ENCODE peak calls at places on chromosomes 6 and 20, in nine cellular contexts. One of them, this sample, is unnamed.

GRCh38 chr20:22630698-22631097 is 46.3 kb upstream of the FOXA2 start:
- DNase-seq in uterus: no peak
- DNase-seq in psoas muscle: no peak
- DNase-seq in AG09309: no peak
- DNase-seq in choroid plexus epithelial cell: no peak
- DNase-seq in mucosa of descending colon: no peak
- DNase-seq in endodermal cell: peak
- DNase-seq in dorsolateral prefrontal cortex: no peak
- DNase-seq in GM12865: no peak
- DNase-seq in this sample: no peak

GRCh38 chr20:33408716-33409654 is 7.7 kb upstream of the CDK5RAP1 start:
- DNase-seq in dorsolateral prefrontal cortex: peak
- DNase-seq in mucosa of descending colon: no peak
- DNase-seq in GM12865: peak
- DNase-seq in uterus: no peak
- DNase-seq in psoas muscle: no peak
- DNase-seq in choroid plexus epithelial cell: no peak
- DNase-seq in endodermal cell: no peak
- DNase-seq in AG09309: no peak
- DNase-seq in this sample: no peak

GRCh38 chr6:166512567-166512966 is 73.9 kb downstream of the RAMACL start:
- DNase-seq in GM12865: peak
- DNase-seq in choroid plexus epithelial cell: no peak
- DNase-seq in AG09309: no peak
- DNase-seq in uterus: no peak
- DNase-seq in dorsolateral prefrontal cortex: no peak
- DNase-seq in mucosa of descending colon: peak
- DNase-seq in endodermal cell: no peak
- DNase-seq in psoas muscle: no peak
- DNase-seq in this sample: no peak

GRCh38 chr20:10565191-10565921 is 108.4 kb downstream of the JAG1 start:
- DNase-seq in dorsolateral prefrontal cortex: no peak
- DNase-seq in choroid plexus epithelial cell: peak
- DNase-seq in mucosa of descending colon: no peak
- DNase-seq in psoas muscle: peak
- DNase-seq in endodermal cell: no peak
- DNase-seq in AG09309: peak
- DNase-seq in GM12865: no peak
- DNase-seq in uterus: peak
- DNase-seq in this sample: peak

GRCh38 chr6:17865798-17866725 is 121.4 kb downstream of the KIF13A start:
- DNase-seq in uterus: peak
- DNase-seq in GM12865: no peak
- DNase-seq in psoas muscle: peak
- DNase-seq in dorsolateral prefrontal cortex: peak
- DNase-seq in AG09309: peak
- DNase-seq in endodermal cell: no peak
- DNase-seq in mucosa of descending colon: peak
- DNase-seq in choroid plexus epithelial cell: peak
- DNase-seq in this sample: peak

GRCh38 chr6:113600556-113601339 is 256.4 kb upstream of the MARCKS start:
- DNase-seq in GM12865: peak
- DNase-seq in uterus: no peak
- DNase-seq in endodermal cell: no peak
- DNase-seq in mucosa of descending colon: no peak
- DNase-seq in dorsolateral prefrontal cortex: no peak
- DNase-seq in AG09309: no peak
- DNase-seq in choroid plexus epithelial cell: no peak
- DNase-seq in psoas muscle: no peak
- DNase-seq in this sample: no peak

GRCh38 chr6:20952605-20953004 is 418.3 kb downstream of the CDKAL1 start:
- DNase-seq in dorsolateral prefrontal cortex: no peak
- DNase-seq in choroid plexus epithelial cell: peak
- DNase-seq in uterus: no peak
- DNase-seq in mucosa of descending colon: no peak
- DNase-seq in endodermal cell: no peak
- DNase-seq in psoas muscle: no peak
- DNase-seq in GM12865: no peak
- DNase-seq in AG09309: peak
- DNase-seq in this sample: peak

GRCh38 chr6:140379919-140380318 is 1005.5 kb upstream of the CITED2 start:
- DNase-seq in endodermal cell: no peak
- DNase-seq in GM12865: no peak
- DNase-seq in dorsolateral prefrontal cortex: no peak
- DNase-seq in AG09309: no peak
- DNase-seq in uterus: no peak
- DNase-seq in choroid plexus epithelial cell: peak
- DNase-seq in psoas muscle: no peak
- DNase-seq in mucosa of descending colon: no peak
- DNase-seq in this sample: peak

GRCh38 chr6:17032595-17033591 is 69.0 kb upstream of the STMND1 start:
- DNase-seq in psoas muscle: peak
- DNase-seq in endodermal cell: no peak
- DNase-seq in uterus: peak
- DNase-seq in mucosa of descending colon: no peak
- DNase-seq in GM12865: no peak
- DNase-seq in AG09309: peak
- DNase-seq in dorsolateral prefrontal cortex: peak
- DNase-seq in choroid plexus epithelial cell: peak
- DNase-seq in this sample: peak

GRCh38 chr6:165055231-165055630 is 254.2 kb downstream of the C6orf118 start:
- DNase-seq in mucosa of descending colon: no peak
- DNase-seq in choroid plexus epithelial cell: no peak
- DNase-seq in psoas muscle: no peak
- DNase-seq in GM12865: peak
- DNase-seq in AG09309: no peak
- DNase-seq in uterus: no peak
- DNase-seq in dorsolateral prefrontal cortex: no peak
- DNase-seq in endodermal cell: peak
- DNase-seq in this sample: peak

GRCh38 chr20:2840967-2841531 is 504 bp downstream of the VPS16 start:
- DNase-seq in choroid plexus epithelial cell: peak
- DNase-seq in mucosa of descending colon: peak
- DNase-seq in uterus: peak
- DNase-seq in psoas muscle: peak
- DNase-seq in dorsolateral prefrontal cortex: peak
- DNase-seq in GM12865: peak
- DNase-seq in endodermal cell: peak
- DNase-seq in AG09309: no peak
- DNase-seq in this sample: peak

GRCh38 chr6:30884521-30885480 is 482 bp downstream of the DDR1 start:
- DNase-seq in AG09309: no peak
- DNase-seq in choroid plexus epithelial cell: peak
- DNase-seq in dorsolateral prefrontal cortex: no peak
- DNase-seq in uterus: peak
- DNase-seq in mucosa of descending colon: peak
- DNase-seq in psoas muscle: peak
- DNase-seq in GM12865: peak
- DNase-seq in endodermal cell: peak
- DNase-seq in this sample: peak

GRCh38 chr20:56285496-56285895 is 37.0 kb downstream of the MC3R start:
- DNase-seq in GM12865: no peak
- DNase-seq in AG09309: no peak
- DNase-seq in psoas muscle: no peak
- DNase-seq in choroid plexus epithelial cell: no peak
- DNase-seq in mucosa of descending colon: no peak
- DNase-seq in endodermal cell: no peak
- DNase-seq in dorsolateral prefrontal cortex: no peak
- DNase-seq in uterus: no peak
- DNase-seq in this sample: no peak

GRCh38 chr20:50359607-50360217 is 150.5 kb upstream of the PTPN1 start:
- DNase-seq in GM12865: no peak
- DNase-seq in endodermal cell: no peak
- DNase-seq in mucosa of descending colon: no peak
- DNase-seq in AG09309: no peak
- DNase-seq in dorsolateral prefrontal cortex: no peak
- DNase-seq in uterus: no peak
- DNase-seq in choroid plexus epithelial cell: no peak
- DNase-seq in psoas muscle: no peak
- DNase-seq in this sample: no peak

GRCh38 chr6:90295854-90296345 is 743 bp downstream of the BACH2 start:
- DNase-seq in endodermal cell: peak
- DNase-seq in dorsolateral prefrontal cortex: peak
- DNase-seq in mucosa of descending colon: peak
- DNase-seq in psoas muscle: peak
- DNase-seq in uterus: peak
- DNase-seq in GM12865: peak
- DNase-seq in choroid plexus epithelial cell: peak
- DNase-seq in AG09309: no peak
- DNase-seq in this sample: peak

GRCh38 chr6:117509021-117509420 is 26.5 kb downstream of the DCBLD1 start:
- DNase-seq in choroid plexus epithelial cell: no peak
- DNase-seq in AG09309: no peak
- DNase-seq in dorsolateral prefrontal cortex: no peak
- DNase-seq in mucosa of descending colon: no peak
- DNase-seq in endodermal cell: no peak
- DNase-seq in uterus: no peak
- DNase-seq in psoas muscle: no peak
- DNase-seq in GM12865: no peak
- DNase-seq in this sample: no peak

GRCh38 chr6:8073758-8074157 is 9.6 kb upstream of the BLOC1S5 start:
- DNase-seq in mucosa of descending colon: no peak
- DNase-seq in dorsolateral prefrontal cortex: no peak
- DNase-seq in choroid plexus epithelial cell: no peak
- DNase-seq in GM12865: no peak
- DNase-seq in psoas muscle: no peak
- DNase-seq in uterus: no peak
- DNase-seq in endodermal cell: no peak
- DNase-seq in AG09309: no peak
- DNase-seq in this sample: no peak

GRCh38 chr6:157021267-157022021 is 244.3 kb downstream of the ARID1B start:
- DNase-seq in dorsolateral prefrontal cortex: peak
- DNase-seq in uterus: peak
- DNase-seq in AG09309: peak
- DNase-seq in GM12865: peak
- DNase-seq in endodermal cell: peak
- DNase-seq in choroid plexus epithelial cell: peak
- DNase-seq in psoas muscle: peak
- DNase-seq in mucosa of descending colon: peak
- DNase-seq in this sample: peak
- TF ChIP-seq CTCF in dorsolateral prefrontal cortex: peak
- TF ChIP-seq CTCF in uterus: peak
- TF ChIP-seq CTCF in AG09309: peak
- TF ChIP-seq CTCF in GM12865: peak
- TF ChIP-seq CTCF in endodermal cell: peak
- TF ChIP-seq CTCF in choroid plexus epithelial cell: peak
- TF ChIP-seq CTCF in psoas muscle: peak
- TF ChIP-seq CTCF in mucosa of descending colon: peak
- TF ChIP-seq CTCF in this sample: peak

GRCh38 chr6:42727627-42728026 is 5.2 kb upstream of the PRPH2 start:
- DNase-seq in choroid plexus epithelial cell: peak
- DNase-seq in AG09309: no peak
- DNase-seq in endodermal cell: no peak
- DNase-seq in mucosa of descending colon: peak
- DNase-seq in dorsolateral prefrontal cortex: no peak
- DNase-seq in psoas muscle: no peak
- DNase-seq in GM12865: no peak
- DNase-seq in uterus: peak
- DNase-seq in this sample: no peak

GRCh38 chr6:42724825-42725224 is 2.4 kb upstream of the PRPH2 start:
- DNase-seq in psoas muscle: no peak
- DNase-seq in AG09309: no peak
- DNase-seq in dorsolateral prefrontal cortex: no peak
- DNase-seq in mucosa of descending colon: no peak
- DNase-seq in GM12865: no peak
- DNase-seq in uterus: no peak
- DNase-seq in endodermal cell: no peak
- DNase-seq in choroid plexus epithelial cell: no peak
- DNase-seq in this sample: no peak

GRCh38 chr6:42727084-42727601 is 4.7 kb upstream of the PRPH2 start:
- DNase-seq in AG09309: no peak
- DNase-seq in mucosa of descending colon: peak
- DNase-seq in uterus: peak
- DNase-seq in psoas muscle: peak
- DNase-seq in choroid plexus epithelial cell: peak
- DNase-seq in dorsolateral prefrontal cortex: peak
- DNase-seq in GM12865: peak
- DNase-seq in endodermal cell: no peak
- DNase-seq in this sample: no peak

GRCh38 chr6:42726026-42726425 is 3.6 kb upstream of the PRPH2 start:
- DNase-seq in AG09309: no peak
- DNase-seq in mucosa of descending colon: no peak
- DNase-seq in dorsolateral prefrontal cortex: no peak
- DNase-seq in choroid plexus epithelial cell: no peak
- DNase-seq in GM12865: no peak
- DNase-seq in endodermal cell: no peak
- DNase-seq in uterus: no peak
- DNase-seq in psoas muscle: no peak
- DNase-seq in this sample: no peak

DNA sequence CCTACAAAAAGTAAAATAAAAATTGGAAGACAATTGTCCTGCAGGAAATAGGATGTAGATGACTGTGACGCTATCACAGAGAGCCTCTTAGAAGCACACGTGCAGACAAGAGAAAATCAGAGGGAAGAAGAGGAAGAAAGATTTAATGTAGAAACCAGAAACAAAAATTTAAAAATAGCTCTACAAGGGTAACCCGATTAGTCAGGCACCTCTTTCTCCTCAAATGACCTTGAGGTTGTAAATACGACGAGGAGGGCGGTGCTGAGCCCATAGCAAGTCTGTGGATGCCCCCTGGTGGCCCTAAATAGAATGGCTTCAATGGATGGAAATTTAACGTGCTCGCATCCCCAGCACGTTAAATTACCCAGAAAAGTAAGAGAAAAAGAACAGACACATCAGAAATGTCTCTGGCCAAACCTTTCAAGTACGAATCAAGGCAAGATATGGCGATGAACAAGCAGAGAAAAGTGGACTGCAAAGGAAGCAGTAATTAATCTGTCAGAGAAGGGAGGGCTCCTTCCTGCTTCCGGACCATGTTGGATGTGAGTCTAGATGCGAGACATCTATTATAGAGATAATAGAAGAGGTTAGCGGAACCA is 4.2 kb upstream of the PRPH2 start:
- DNase-seq in uterus: peak
- DNase-seq in endodermal cell: peak
- DNase-seq in psoas muscle: peak
- DNase-seq in GM12865: peak
- DNase-seq in dorsolateral prefrontal cortex: peak
- DNase-seq in mucosa of descending colon: peak
- DNase-seq in choroid plexus epithelial cell: peak
- DNase-seq in AG09309: peak
- DNase-seq in this sample: peak
- H3K4me3 ChIP-seq in uterus: peak
- H3K4me3 ChIP-seq in endodermal cell: no peak
- H3K4me3 ChIP-seq in psoas muscle: peak
- H3K4me3 ChIP-seq in GM12865: peak
- H3K4me3 ChIP-seq in dorsolateral prefrontal cortex: peak
- H3K4me3 ChIP-seq in mucosa of descending colon: no peak
- H3K4me3 ChIP-seq in choroid plexus epithelial cell: peak
- H3K4me3 ChIP-seq in AG09309: peak
- H3K4me3 ChIP-seq in this sample: peak

GRCh38 chr6:87351583-87351982 is 7.0 kb downstream of the C6orf163 start:
- DNase-seq in AG09309: no peak
- DNase-seq in GM12865: no peak
- DNase-seq in dorsolateral prefrontal cortex: no peak
- DNase-seq in mucosa of descending colon: no peak
- DNase-seq in choroid plexus epithelial cell: no peak
- DNase-seq in psoas muscle: no peak
- DNase-seq in endodermal cell: no peak
- DNase-seq in uterus: no peak
- DNase-seq in this sample: no peak
- TF ChIP-seq CTCF in AG09309: no peak
- TF ChIP-seq CTCF in GM12865: no peak
- TF ChIP-seq CTCF in dorsolateral prefrontal cortex: no peak
- TF ChIP-seq CTCF in mucosa of descending colon: no peak
- TF ChIP-seq CTCF in choroid plexus epithelial cell: no peak
- TF ChIP-seq CTCF in psoas muscle: no peak
- TF ChIP-seq CTCF in endodermal cell: no peak
- TF ChIP-seq CTCF in uterus: no peak
- TF ChIP-seq CTCF in this sample: no peak

GRCh38 chr20:1507276-1507675 is 16.1 kb upstream of the SIRPB2 start:
- DNase-seq in psoas muscle: no peak
- DNase-seq in choroid plexus epithelial cell: no peak
- DNase-seq in GM12865: no peak
- DNase-seq in mucosa of descending colon: no peak
- DNase-seq in endodermal cell: no peak
- DNase-seq in AG09309: no peak
- DNase-seq in uterus: no peak
- DNase-seq in dorsolateral prefrontal cortex: no peak
- DNase-seq in this sample: no peak
- H3K4me3 ChIP-seq in psoas muscle: no peak
- H3K4me3 ChIP-seq in choroid plexus epithelial cell: no peak
- H3K4me3 ChIP-seq in GM12865: no peak
- H3K4me3 ChIP-seq in mucosa of descending colon: no peak
- H3K4me3 ChIP-seq in endodermal cell: no peak
- H3K4me3 ChIP-seq in AG09309: no peak
- H3K4me3 ChIP-seq in uterus: no peak
- H3K4me3 ChIP-seq in dorsolateral prefrontal cortex: no peak
- H3K4me3 ChIP-seq in this sample: no peak